ENCODE peak calls at places on chromosome 18, in ten cellular contexts. T is naive thymus-derived CD4-positive, alpha-beta T cell; D is IMR-90; P is colonic mucosa; R is fibroblast of lung; K is A549; W is CD8-positive, alpha-beta T cell; G is OCI-LY7; E is stomach; Q is effector memory CD4-positive, alpha-beta T cell. A is an unnamed sample. For H3K9me3 and H3K4me1, the result is how much of the 10 kb centered on the place peaks cover.

GRCh38 chr18:48592540-48592939 is 53.7 kb downstream of the CTIF start:
- DNase-seq in T (no peak), D (no peak), P (no peak), R (no peak), K (no peak), W (no peak), G (no peak), E (no peak), Q (no peak), A (no peak)

GRCh38 chr18:54835944-54836343 is 7.7 kb downstream of the RAB27B start:
- DNase-seq in T (no peak), D (no peak), P (no peak), R (no peak), K (no peak), W (no peak), G (no peak), E (no peak), Q (no peak), A (no peak)

GRCh38 chr18:31451625-31452024 is 4.1 kb downstream of the DSG3 start:
- DNase-seq in T (no peak), D (no peak), P (no peak), R (no peak), K (no peak), W (no peak), G (no peak), E (no peak), Q (no peak), A (no peak)

GRCh38 chr18:78740876-78741275 is 238.7 kb upstream of the SALL3 start:
- DNase-seq in T (no peak), D (no peak), P (no peak), R (no peak), K (no peak), W (no peak), G (no peak), E (no peak), Q (no peak), A (no peak)

GRCh38 chr18:3498705-3499451 is 48.9 kb downstream of the TGIF1 start:
- DNase-seq in T (no peak), D (peak), P (peak), R (peak), K (peak), W (no peak), G (peak), E (peak), Q (no peak), A (peak)

GRCh38 chr18:11148655-11149440 is 521 bp downstream of the PIEZO2 start:
- DNase-seq in T (no peak), D (no peak), P (no peak), R (no peak), K (no peak), W (no peak), G (no peak), E (no peak), Q (no peak), A (no peak)

GRCh38 chr18:50973367-50974126 is 5.7 kb downstream of the ELAC1 start:
- DNase-seq in T (no peak), D (peak), P (no peak), R (peak), K (peak), W (no peak), G (no peak), E (no peak), Q (no peak), A (peak)

GRCh38 chr18:72128649-72129048 is 415.5 kb downstream of the CBLN2 start:
- DNase-seq in T (no peak), D (no peak), P (no peak), R (peak), K (no peak), W (no peak), G (no peak), E (no peak), Q (no peak), A (no peak)

GRCh38 chr18:59932401-59932800 is 32.6 kb downstream of the PMAIP1 start:
- DNase-seq in T (no peak), D (no peak), P (no peak), R (no peak), K (no peak), W (no peak), G (no peak), E (no peak), Q (no peak), A (no peak)

GRCh38 chr18:22505136-22505535 is 87.4 kb upstream of the CTAGE1 start:
- DNase-seq in T (no peak), D (peak), P (no peak), R (peak), K (no peak), W (no peak), G (no peak), E (no peak), Q (no peak), A (no peak)

GRCh38 chr18:74241970-74242369 is 49.8 kb downstream of the CYB5A start:
- DNase-seq in T (no peak), D (no peak), P (no peak), R (no peak), K (no peak), W (no peak), G (no peak), E (no peak), Q (no peak), A (no peak)

GRCh38 chr18:27185025-27185763 is at the start of gene CHST9:
- DNase-seq in T (no peak), D (no peak), P (no peak), R (no peak), K (no peak), W (no peak), G (no peak), E (peak), Q (no peak), A (peak)

GRCh38 chr18:49907346-49907929 is 94.1 kb upstream of the ACAA2 start:
- DNase-seq in T (no peak), D (no peak), P (no peak), R (peak), K (no peak), W (no peak), G (no peak), E (no peak), Q (no peak), A (no peak)

GRCh38 chr18:48805826-48806535 is 144.8 kb downstream of the SMAD7 start:
- DNase-seq in T (no peak), D (no peak), P (peak), R (no peak), K (no peak), W (no peak), G (no peak), E (peak), Q (no peak), A (no peak)

GRCh38 chr18:22032392-22032961 is 136.9 kb upstream of the GATA6 start:
- DNase-seq in T (no peak), D (peak), P (peak), R (peak), K (peak), W (no peak), G (no peak), E (peak), Q (no peak), A (no peak)

GRCh38 chr18:11981633-11982366 is 493 bp downstream of the IMPA2 start:
- DNase-seq in T (peak), D (peak), P (peak), R (peak), K (peak), W (no peak), G (peak), E (peak), Q (no peak), A (peak)

GRCh38 chr18:41745166-41746049 is 209.6 kb upstream of the PIK3C3 start:
- DNase-seq in T (no peak), D (peak), P (peak), R (peak), K (peak), W (no peak), G (peak), E (peak), Q (no peak), A (peak)

DNA sequence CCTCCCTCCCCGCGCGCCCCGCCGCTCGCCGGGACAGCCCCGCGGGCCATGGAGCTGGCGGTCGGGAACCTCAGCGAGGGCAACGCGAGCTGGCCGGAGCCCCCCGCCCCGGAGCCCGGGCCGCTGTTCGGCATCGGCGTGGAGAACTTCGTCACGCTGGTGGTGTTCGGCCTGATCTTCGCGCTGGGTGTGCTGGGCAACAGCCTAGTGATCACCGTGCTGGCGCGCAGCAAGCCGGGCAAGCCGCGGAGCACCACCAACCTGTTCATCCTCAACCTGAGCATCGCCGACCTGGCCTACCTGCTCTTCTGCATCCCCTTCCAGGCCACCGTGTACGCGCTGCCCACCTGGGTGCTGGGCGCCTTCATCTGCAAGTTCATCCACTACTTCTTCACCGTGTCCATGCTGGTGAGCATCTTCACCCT is 865 bp downstream of the GALR1 start:
- DNase-seq in T (no peak), D (no peak), P (no peak), R (no peak), K (no peak), W (no peak), G (no peak), E (no peak), Q (no peak), A (no peak)
- H3K9me3 ChIP-seq in T (under half), D (under half), P (under half), R (under half), K (under half), W (under half), G (under half), E (under half), Q (under half), A (under half)

GRCh38 chr18:63058521-63058920 is 261.0 kb downstream of the BCL2 start:
- DNase-seq in T (no peak), D (no peak), P (no peak), R (no peak), K (no peak), W (no peak), G (no peak), E (no peak), Q (no peak), A (no peak)

GRCh38 chr18:63065172-63065571 is 254.4 kb downstream of the BCL2 start:
- DNase-seq in T (no peak), D (no peak), P (no peak), R (no peak), K (no peak), W (no peak), G (no peak), E (no peak), Q (no peak), A (no peak)

GRCh38 chr18:63062246-63062645 is 257.3 kb downstream of the BCL2 start:
- DNase-seq in T (no peak), D (no peak), P (no peak), R (no peak), K (no peak), W (no peak), G (no peak), E (no peak), Q (no peak), A (no peak)

GRCh38 chr18:63067939-63068338 is 251.6 kb downstream of the BCL2 start:
- DNase-seq in T (no peak), D (no peak), P (no peak), R (no peak), K (no peak), W (no peak), G (no peak), E (no peak), Q (no peak), A (no peak)

GRCh38 chr18:63063171-63063570 is 256.4 kb downstream of the BCL2 start:
- DNase-seq in T (no peak), D (peak), P (no peak), R (peak), K (no peak), W (no peak), G (no peak), E (no peak), Q (no peak), A (no peak)
- H3K4me1 ChIP-seq in T (under half), D (under half), P (under half), R (under half), K (under half), W (under half), G (under half), E (under half), Q (under half), A (under half)

GRCh38 chr18:25316619-25317018 is 35.3 kb downstream of the ZNF521 start:
- DNase-seq in T (no peak), D (no peak), P (no peak), R (no peak), K (no peak), W (no peak), G (no peak), E (no peak), Q (no peak), A (no peak)

GRCh38 chr18:25310045-25310444 is 41.9 kb downstream of the ZNF521 start:
- DNase-seq in T (no peak), D (peak), P (no peak), R (peak), K (no peak), W (no peak), G (peak), E (no peak), Q (no peak), A (no peak)

GRCh38 chr18:25313274-25313673 is 38.7 kb downstream of the ZNF521 start:
- DNase-seq in T (no peak), D (no peak), P (no peak), R (no peak), K (no peak), W (no peak), G (no peak), E (no peak), Q (no peak), A (no peak)

DNA sequence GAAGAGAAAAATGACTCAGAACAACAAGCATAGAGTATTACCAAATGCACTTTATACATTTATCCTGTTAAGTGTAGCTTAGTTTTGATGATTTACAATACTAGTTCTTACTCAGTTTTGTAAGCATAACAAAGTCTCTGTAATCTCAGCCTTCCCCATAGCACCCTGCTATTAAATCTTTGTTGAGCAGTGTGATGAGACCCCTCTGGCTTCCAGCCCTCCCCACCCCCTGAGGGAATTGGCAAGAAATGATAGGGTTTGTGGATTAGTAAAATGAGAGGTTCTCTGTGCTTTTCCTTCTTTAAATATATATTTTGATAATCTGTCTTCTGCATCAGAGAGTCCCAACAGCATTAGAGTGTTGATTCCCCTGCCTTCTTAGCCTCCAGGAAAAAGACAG is 37.1 kb downstream of the ZNF521 start:
- DNase-seq in T (no peak), D (peak), P (no peak), R (no peak), K (no peak), W (no peak), G (no peak), E (no peak), Q (no peak), A (no peak)
- H3K27ac ChIP-seq in T (no peak), D (peak), P (no peak), R (no peak), K (no peak), W (no peak), G (no peak), E (no peak), Q (no peak), A (no peak)

DNA sequence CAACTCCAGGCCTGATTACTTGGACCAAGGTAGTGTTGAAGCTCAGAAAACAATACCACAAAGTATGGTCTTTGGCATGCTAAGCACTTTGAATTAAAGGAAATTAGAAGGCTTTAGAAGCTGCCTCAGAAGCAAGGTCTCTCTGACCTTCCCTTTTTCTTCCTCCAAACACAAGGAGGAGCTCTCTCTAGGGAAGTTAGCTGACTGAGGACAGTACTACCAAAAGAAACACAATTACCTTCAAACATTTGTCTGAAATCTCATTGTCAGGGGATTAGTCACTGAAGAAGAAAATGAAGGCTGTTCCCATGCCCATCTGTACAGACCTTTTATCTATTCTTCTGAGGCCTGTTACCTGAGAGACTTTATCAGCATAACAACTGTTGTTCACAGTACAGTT is 279.3 kb downstream of the CDH20 start:
- DNase-seq in T (no peak), D (no peak), P (no peak), R (no peak), K (no peak), W (no peak), G (no peak), E (no peak), Q (no peak), A (no peak)
- H3K9me3 ChIP-seq in T (under half), D (under half), P (under half), R (under half), K (under half), W (under half), G (under half), E (under half), Q (under half), A (under half)

DNA sequence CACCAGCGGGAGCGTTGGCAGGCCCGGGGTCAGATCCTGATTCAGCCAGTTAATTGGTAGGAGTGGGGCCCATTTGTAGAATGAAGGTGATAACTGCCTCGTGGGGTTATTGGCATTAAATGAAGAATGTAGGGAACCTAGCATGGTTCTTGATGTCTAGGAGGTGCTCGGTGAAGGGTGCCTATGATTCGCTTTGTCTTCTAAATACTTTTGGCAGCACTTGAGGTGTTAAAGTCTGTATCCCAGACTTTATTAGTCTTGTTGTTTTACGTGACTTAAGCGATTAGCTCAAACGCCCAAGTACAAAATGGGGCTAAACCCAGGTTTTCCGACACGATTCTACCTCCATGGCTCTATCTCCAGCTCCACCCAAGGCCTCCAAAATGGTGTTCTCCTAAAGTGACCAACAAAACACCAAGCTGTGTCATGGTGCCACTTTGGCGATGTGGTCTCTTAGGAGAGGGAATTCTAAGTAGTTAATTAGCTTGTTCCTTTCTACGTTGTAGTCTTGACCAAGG is 980 bp upstream of the PPP4R1 start:
- DNase-seq in T (no peak), D (no peak), P (no peak), R (no peak), K (no peak), W (no peak), G (peak), E (no peak), Q (no peak), A (no peak)
- H3K4me1 ChIP-seq in T (under half), D (under half), P (under half), R (under half), K (under half), W (under half), G (under half), E (half or more), Q (under half), A (under half)